ENCODE peak calls at places on chromosomes 3 and 15, in nine cellular contexts. L is CD4-positive, alpha-beta memory T cell; Y is NCI-H510A treated with DMSO at 0.1 percent for 48 hours; A is keratinocyte; Q is brain microvascular endothelial cell; T is NCI-H524 treated with DMSO at 0.1 percent for 48 hours; X is amniotic epithelial cell; K is epithelial cell of esophagus; R is myocyte. S is an unnamed sample.

GRCh38 chr15:66253643-66254363 is at the start of gene MEGF11:
- DNase-seq in L (no peak), Y (peak; percentile 9), A (no peak), Q (no peak), T (no peak), X (peak; percentile 33), K (peak; percentile 33), R (peak; percentile 16), S (peak; percentile 26)

GRCh38 chr15:32683231-32683630 is 34.6 kb upstream of the GREM1 start:
- DNase-seq in L (no peak), Y (no peak), A (no peak), Q (no peak), T (no peak), X (no peak), K (no peak), R (no peak), S (no peak)

GRCh38 chr15:85415779-85416178 is 35.4 kb downstream of the AKAP13 start:
- DNase-seq in L (no peak), Y (no peak), A (no peak), Q (no peak), T (no peak), X (no peak), K (no peak), R (no peak), S (no peak)

GRCh38 chr3:191792580-191792979 is 331.6 kb downstream of the PYDC2 start:
- DNase-seq in L (no peak), Y (no peak), A (no peak), Q (no peak), T (no peak), X (no peak), K (peak; percentile 52), R (no peak), S (no peak)

GRCh38 chr15:58291848-58292247 is 139.9 kb upstream of the LIPC start:
- DNase-seq in L (no peak), Y (no peak), A (no peak), Q (no peak), T (no peak), X (no peak), K (no peak), R (no peak), S (no peak)

GRCh38 chr3:121330118-121330517 is 215.7 kb downstream of the POLQ start:
- DNase-seq in L (no peak), Y (no peak), A (no peak), Q (no peak), T (no peak), X (no peak), K (no peak), R (no peak), S (no peak)

GRCh38 chr3:184872200-184872599 is 60.2 kb downstream of the VPS8 start:
- DNase-seq in L (no peak), Y (no peak), A (no peak), Q (no peak), T (no peak), X (peak; percentile 20), K (no peak), R (no peak), S (no peak)

GRCh38 chr3:128482175-128482856 is 10.7 kb downstream of the GATA2 start:
- DNase-seq in L (no peak), Y (no peak), A (no peak), Q (no peak), T (no peak), X (no peak), K (no peak), R (no peak), S (no peak)

GRCh38 chr3:50270422-50270831 is 1.5 kb downstream of the SEMA3B start:
- DNase-seq in L (no peak), Y (no peak), A (no peak), Q (no peak), T (no peak), X (peak; percentile 42), K (no peak), R (peak; percentile 51), S (no peak)

GRCh38 chr15:27492021-27492621 is 521.1 kb downstream of the GABRG3 start:
- DNase-seq in L (no peak), Y (no peak), A (no peak), Q (no peak), T (no peak), X (no peak), K (no peak), R (no peak), S (no peak)

GRCh38 chr3:196712514-196713413 is 587 bp downstream of the PIGX start:
- DNase-seq in L (no peak), Y (peak; percentile 60), A (no peak), Q (peak; percentile 44), T (peak; percentile 4), X (peak; percentile 59), K (peak; percentile 40), R (peak; percentile 75), S (peak; percentile 76)

GRCh38 chr3:9398715-9399708 is 1.6 kb downstream of the SETD5 start:
- DNase-seq in L (peak; percentile 18), Y (no peak), A (no peak), Q (peak; percentile 56), T (no peak), X (peak; percentile 69), K (peak; percentile 49), R (no peak), S (peak; percentile 27)

GRCh38 chr15:75369897-75370581 is 1.6 kb upstream of the MAN2C1 start:
- DNase-seq in L (no peak), Y (no peak), A (no peak), Q (no peak), T (no peak), X (no peak), K (no peak), R (no peak), S (no peak)

GRCh38 chr15:65089206-65089824 is 12.8 kb downstream of the KBTBD13 start:
- DNase-seq in L (no peak), Y (no peak), A (no peak), Q (no peak), T (no peak), X (peak; percentile 58), K (no peak), R (no peak), S (no peak)

GRCh38 chr3:124627501-124627908 is 102.7 kb upstream of the UMPS start:
- DNase-seq in L (no peak), Y (no peak), A (no peak), Q (peak; percentile 56), T (no peak), X (peak; percentile 96), K (no peak), R (peak; percentile 11), S (peak; percentile 25)

GRCh38 chr3:172256101-172256687 is 192.1 kb downstream of the GHSR start:
- DNase-seq in L (no peak), Y (no peak), A (no peak), Q (no peak), T (no peak), X (peak; percentile 87), K (no peak), R (peak; percentile 35), S (peak; percentile 69)

GRCh38 chr3:64438837-64439236 is 213.6 kb upstream of the PRICKLE2 start:
- DNase-seq in L (no peak), Y (no peak), A (no peak), Q (no peak), T (no peak), X (no peak), K (no peak), R (no peak), S (peak; percentile 33)

GRCh38 chr3:24199775-24200247 is 254.7 kb downstream of the NR1D2 start:
- DNase-seq in L (no peak), Y (no peak), A (no peak), Q (no peak), T (no peak), X (peak; percentile 79), K (no peak), R (no peak), S (no peak)

GRCh38 chr3:141854559-141854958 is 21.9 kb upstream of the ATP1B3 start:
- DNase-seq in L (no peak), Y (no peak), A (no peak), Q (no peak), T (no peak), X (no peak), K (no peak), R (no peak), S (no peak)

GRCh38 chr3:57078366-57079220 is 18.1 kb downstream of the SPATA12 start:
- DNase-seq in L (no peak), Y (peak; percentile 6), A (no peak), Q (peak; percentile 66), T (no peak), X (peak; percentile 74), K (peak; percentile 42), R (peak; percentile 61), S (peak; percentile 70)

GRCh38 chr3:81303326-81303725 is 458.1 kb downstream of the GBE1 start:
- DNase-seq in L (no peak), Y (no peak), A (no peak), Q (no peak), T (no peak), X (no peak), K (no peak), R (no peak), S (no peak)

GRCh38 chr15:73908030-73908821 is 18.0 kb upstream of the LOXL1 start:
- DNase-seq in L (peak; percentile 67), Y (peak; percentile 36), A (no peak), Q (peak; percentile 79), T (peak; percentile 29), X (peak; percentile 57), K (peak; percentile 77), R (peak; percentile 78), S (peak; percentile 93)

GRCh38 chr15:71096676-71097075 is 18.6 kb upstream of the THSD4 start:
- DNase-seq in L (no peak), Y (no peak), A (peak; percentile 94), Q (peak; percentile 57), T (no peak), X (no peak), K (peak; percentile 84), R (no peak), S (no peak)

GRCh38 chr15:48186271-48186670 is 5.2 kb upstream of the CTXN2 start:
- DNase-seq in L (no peak), Y (no peak), A (no peak), Q (no peak), T (no peak), X (no peak), K (no peak), R (no peak), S (no peak)

GRCh38 chr3:145191543-145191942 is 969.4 kb downstream of the PLOD2 start:
- DNase-seq in L (no peak), Y (no peak), A (no peak), Q (peak; percentile 15), T (no peak), X (peak; percentile 16), K (peak; percentile 8), R (no peak), S (no peak)

GRCh38 chr3:143497382-143497781 is 350.9 kb downstream of the SLC9A9 start:
- DNase-seq in L (no peak), Y (no peak), A (no peak), Q (no peak), T (no peak), X (no peak), K (no peak), R (no peak), S (no peak)

GRCh38 chr3:33438871-33439270 is 1.3 kb downstream of the UBP1 start:
- DNase-seq in L (no peak), Y (no peak), A (no peak), Q (no peak), T (no peak), X (no peak), K (peak; percentile 9), R (peak; percentile 16), S (no peak)

S was measured in testis.